ENCODE peak calls at places on chromosome 6, in ten cellular contexts. P, X, N, D, E, F, Z, M, V and U are unnamed samples.

GRCh38 chr6:53119772-53120409 is 28.8 kb downstream of the GCM1 start:
- DNase-seq in F (peak), E (no peak), Z (no peak), V (no peak), N (peak), D (no peak), P (no peak), X (no peak), M (no peak), U (peak)

GRCh38 chr6:148186916-148187315 is 155.7 kb upstream of the SASH1 start:
- DNase-seq in D (no peak), Z (no peak), M (no peak), F (no peak), P (no peak), E (no peak), V (no peak), X (no peak), N (no peak), U (no peak)

GRCh38 chr6:45504947-45505346 is 127.2 kb upstream of the SUPT3H start:
- DNase-seq in N (peak), D (no peak), X (no peak), E (no peak), V (peak), F (no peak), M (no peak), P (no peak), Z (no peak), U (no peak)

GRCh38 chr6:21228411-21228810 is 365.1 kb upstream of the SOX4 start:
- DNase-seq in D (no peak), X (no peak), V (no peak), P (no peak), E (no peak), M (no peak), Z (no peak), F (no peak), N (no peak), U (no peak)

GRCh38 chr6:116280161-116280959 is 630 bp upstream of the TSPYL1 start:
- DNase-seq in X (no peak), P (no peak), F (peak), D (no peak), N (no peak), V (no peak), M (peak), E (no peak), Z (no peak), U (no peak)

GRCh38 chr6:3617681-3618299 is 133.7 kb downstream of the PXDC1 start:
- DNase-seq in Z (no peak), M (no peak), F (no peak), E (no peak), D (no peak), P (no peak), X (no peak), N (no peak), V (no peak), U (no peak)

GRCh38 chr6:142803495-142804049 is 141.4 kb downstream of the HIVEP2 start:
- DNase-seq in P (no peak), M (no peak), Z (no peak), D (no peak), E (no peak), V (no peak), N (no peak), F (no peak), X (no peak), U (no peak)

GRCh38 chr6:22071655-22072054 is 225.2 kb downstream of the PRL start:
- DNase-seq in N (peak), F (no peak), V (peak), P (no peak), X (no peak), M (no peak), D (no peak), E (no peak), Z (no peak), U (no peak)

GRCh38 chr6:43308101-43308989 is at the start of gene CRIP3:
- DNase-seq in F (peak), N (peak), P (no peak), X (peak), M (peak), D (peak), V (peak), Z (peak), E (peak), U (no peak)

GRCh38 chr6:98929498-98930060 is 18.2 kb downstream of the FBXL4 start:
- DNase-seq in D (no peak), F (no peak), N (no peak), M (no peak), E (no peak), P (no peak), X (no peak), Z (no peak), V (no peak), U (no peak)

GRCh38 chr6:102679844-102680243 is 1286.3 kb downstream of the GRIK2 start:
- DNase-seq in Z (no peak), V (no peak), N (no peak), P (no peak), X (no peak), E (no peak), F (no peak), D (no peak), M (no peak), U (no peak)

GRCh38 chr6:125747589-125748533 is 1.6 kb upstream of the HEY2 start:
- DNase-seq in V (peak), Z (no peak), D (no peak), E (no peak), N (peak), M (peak), F (no peak), P (peak), X (no peak), U (no peak)

GRCh38 chr6:163170294-163170883 is 244.1 kb upstream of the QKI start:
- DNase-seq in P (no peak), F (no peak), D (no peak), M (no peak), N (no peak), V (no peak), E (no peak), X (no peak), Z (no peak), U (no peak)

GRCh38 chr6:82507112-82507511 is 143.5 kb downstream of the TPBG start:
- DNase-seq in F (no peak), Z (no peak), N (no peak), X (no peak), V (no peak), D (no peak), E (no peak), P (no peak), M (no peak), U (no peak)

GRCh38 chr6:75109025-75109424 is 96.8 kb downstream of the COL12A1 start:
- DNase-seq in E (no peak), P (no peak), M (no peak), X (no peak), D (no peak), V (no peak), N (no peak), F (no peak), Z (no peak), U (no peak)